ENCODE peak calls at places on chromosomes 11 and 22, in nine cellular contexts. One of them, this sample, is unnamed. For H3K27me3, the result is how much of the 10 kb centered on the place peaks cover.

GRCh38 chr11:19631657-19632325 is 80.8 kb upstream of the NAV2 start:
- DNase-seq in dorsolateral prefrontal cortex: peak
- DNase-seq in suprapubic skin: no peak
- DNase-seq in PC-3: no peak
- DNase-seq in CD4-positive, alpha-beta memory T cell: no peak
- DNase-seq in stomach: no peak
- DNase-seq in hepatocyte: no peak
- DNase-seq in HL-60: no peak
- DNase-seq in heart right ventricle: no peak
- DNase-seq in this sample: no peak

GRCh38 chr22:36940676-36941075 is 27.2 kb downstream of the CSF2RB start:
- DNase-seq in dorsolateral prefrontal cortex: no peak
- DNase-seq in suprapubic skin: peak
- DNase-seq in PC-3: no peak
- DNase-seq in CD4-positive, alpha-beta memory T cell: no peak
- DNase-seq in stomach: no peak
- DNase-seq in hepatocyte: no peak
- DNase-seq in HL-60: no peak
- DNase-seq in heart right ventricle: no peak
- DNase-seq in this sample: no peak

GRCh38 chr11:26827567-26828037 is 105.7 kb upstream of the SLC5A12 start:
- DNase-seq in dorsolateral prefrontal cortex: no peak
- DNase-seq in suprapubic skin: no peak
- DNase-seq in PC-3: no peak
- DNase-seq in CD4-positive, alpha-beta memory T cell: no peak
- DNase-seq in stomach: no peak
- DNase-seq in hepatocyte: no peak
- DNase-seq in HL-60: no peak
- DNase-seq in heart right ventricle: no peak
- DNase-seq in this sample: no peak

GRCh38 chr11:20672575-20672974 is 3.2 kb downstream of the NELL1 start:
- DNase-seq in dorsolateral prefrontal cortex: no peak
- DNase-seq in suprapubic skin: no peak
- DNase-seq in PC-3: peak
- DNase-seq in CD4-positive, alpha-beta memory T cell: no peak
- DNase-seq in stomach: no peak
- DNase-seq in hepatocyte: no peak
- DNase-seq in HL-60: no peak
- DNase-seq in heart right ventricle: no peak
- DNase-seq in this sample: peak

GRCh38 chr22:50454556-50455075 is 20.2 kb downstream of the SBF1 start:
- DNase-seq in dorsolateral prefrontal cortex: no peak
- DNase-seq in suprapubic skin: no peak
- DNase-seq in PC-3: no peak
- DNase-seq in CD4-positive, alpha-beta memory T cell: no peak
- DNase-seq in stomach: no peak
- DNase-seq in hepatocyte: no peak
- DNase-seq in HL-60: no peak
- DNase-seq in heart right ventricle: no peak
- DNase-seq in this sample: no peak

GRCh38 chr11:119144825-119145476 is 3.9 kb upstream of the ABCG4 start:
- DNase-seq in dorsolateral prefrontal cortex: peak
- DNase-seq in suprapubic skin: no peak
- DNase-seq in PC-3: peak
- DNase-seq in CD4-positive, alpha-beta memory T cell: peak
- DNase-seq in stomach: peak
- DNase-seq in hepatocyte: peak
- DNase-seq in HL-60: peak
- DNase-seq in heart right ventricle: peak
- DNase-seq in this sample: peak

GRCh38 chr22:42324991-42325710 is 54.7 kb upstream of the TCF20 start:
- DNase-seq in dorsolateral prefrontal cortex: no peak
- DNase-seq in suprapubic skin: no peak
- DNase-seq in PC-3: no peak
- DNase-seq in CD4-positive, alpha-beta memory T cell: no peak
- DNase-seq in stomach: peak
- DNase-seq in hepatocyte: no peak
- DNase-seq in HL-60: no peak
- DNase-seq in heart right ventricle: no peak
- DNase-seq in this sample: peak

GRCh38 chr11:36149538-36150242 is 139.5 kb downstream of the COMMD9 start:
- DNase-seq in dorsolateral prefrontal cortex: peak
- DNase-seq in suprapubic skin: no peak
- DNase-seq in PC-3: peak
- DNase-seq in CD4-positive, alpha-beta memory T cell: no peak
- DNase-seq in stomach: peak
- DNase-seq in hepatocyte: peak
- DNase-seq in HL-60: peak
- DNase-seq in heart right ventricle: peak
- DNase-seq in this sample: peak

GRCh38 chr22:37397246-37397645 is 30.0 kb downstream of the ELFN2 start:
- DNase-seq in dorsolateral prefrontal cortex: no peak
- DNase-seq in suprapubic skin: no peak
- DNase-seq in PC-3: no peak
- DNase-seq in CD4-positive, alpha-beta memory T cell: no peak
- DNase-seq in stomach: no peak
- DNase-seq in hepatocyte: no peak
- DNase-seq in HL-60: no peak
- DNase-seq in heart right ventricle: no peak
- DNase-seq in this sample: no peak

GRCh38 chr11:133163463-133164419 is 368.6 kb downstream of the OPCML start:
- DNase-seq in dorsolateral prefrontal cortex: no peak
- DNase-seq in suprapubic skin: no peak
- DNase-seq in PC-3: peak
- DNase-seq in CD4-positive, alpha-beta memory T cell: no peak
- DNase-seq in stomach: no peak
- DNase-seq in hepatocyte: peak
- DNase-seq in HL-60: no peak
- DNase-seq in heart right ventricle: peak
- DNase-seq in this sample: peak

GRCh38 chr11:67732045-67732787 is 57.8 kb upstream of the ALDH3B2 start:
- DNase-seq in dorsolateral prefrontal cortex: no peak
- DNase-seq in suprapubic skin: no peak
- DNase-seq in PC-3: peak
- DNase-seq in CD4-positive, alpha-beta memory T cell: peak
- DNase-seq in stomach: no peak
- DNase-seq in hepatocyte: peak
- DNase-seq in HL-60: no peak
- DNase-seq in heart right ventricle: no peak
- DNase-seq in this sample: peak

GRCh38 chr11:69950120-69950519 is 128.0 kb upstream of the ANO1 start:
- DNase-seq in dorsolateral prefrontal cortex: no peak
- DNase-seq in suprapubic skin: no peak
- DNase-seq in PC-3: peak
- DNase-seq in CD4-positive, alpha-beta memory T cell: no peak
- DNase-seq in stomach: no peak
- DNase-seq in hepatocyte: peak
- DNase-seq in HL-60: no peak
- DNase-seq in heart right ventricle: no peak
- DNase-seq in this sample: peak

GRCh38 chr11:46273511-46274205 is 3.8 kb upstream of the CREB3L1 start:
- DNase-seq in dorsolateral prefrontal cortex: no peak
- DNase-seq in suprapubic skin: no peak
- DNase-seq in PC-3: peak
- DNase-seq in CD4-positive, alpha-beta memory T cell: no peak
- DNase-seq in stomach: peak
- DNase-seq in hepatocyte: peak
- DNase-seq in HL-60: no peak
- DNase-seq in heart right ventricle: no peak
- DNase-seq in this sample: no peak

GRCh38 chr22:46651316-46651715 is 31.1 kb downstream of the GRAMD4 start:
- DNase-seq in dorsolateral prefrontal cortex: no peak
- DNase-seq in suprapubic skin: no peak
- DNase-seq in PC-3: no peak
- DNase-seq in CD4-positive, alpha-beta memory T cell: no peak
- DNase-seq in stomach: no peak
- DNase-seq in hepatocyte: no peak
- DNase-seq in HL-60: no peak
- DNase-seq in heart right ventricle: no peak
- DNase-seq in this sample: no peak

GRCh38 chr22:46646531-46647211 is 26.5 kb downstream of the GRAMD4 start:
- DNase-seq in dorsolateral prefrontal cortex: no peak
- DNase-seq in suprapubic skin: no peak
- DNase-seq in PC-3: no peak
- DNase-seq in CD4-positive, alpha-beta memory T cell: no peak
- DNase-seq in stomach: peak
- DNase-seq in hepatocyte: peak
- DNase-seq in HL-60: no peak
- DNase-seq in heart right ventricle: no peak
- DNase-seq in this sample: no peak

GRCh38 chr22:46652081-46652929 is 32.1 kb downstream of the GRAMD4 start:
- DNase-seq in dorsolateral prefrontal cortex: no peak
- DNase-seq in suprapubic skin: no peak
- DNase-seq in PC-3: no peak
- DNase-seq in CD4-positive, alpha-beta memory T cell: no peak
- DNase-seq in stomach: no peak
- DNase-seq in hepatocyte: peak
- DNase-seq in HL-60: no peak
- DNase-seq in heart right ventricle: peak
- DNase-seq in this sample: no peak

GRCh38 chr22:46650078-46650810 is 30.1 kb downstream of the GRAMD4 start:
- DNase-seq in dorsolateral prefrontal cortex: no peak
- DNase-seq in suprapubic skin: no peak
- DNase-seq in PC-3: no peak
- DNase-seq in CD4-positive, alpha-beta memory T cell: no peak
- DNase-seq in stomach: no peak
- DNase-seq in hepatocyte: no peak
- DNase-seq in HL-60: no peak
- DNase-seq in heart right ventricle: no peak
- DNase-seq in this sample: no peak

GRCh38 chr22:46649176-46650077 is 29.2 kb downstream of the GRAMD4 start:
- DNase-seq in dorsolateral prefrontal cortex: no peak
- DNase-seq in suprapubic skin: no peak
- DNase-seq in PC-3: peak
- DNase-seq in CD4-positive, alpha-beta memory T cell: no peak
- DNase-seq in stomach: peak
- DNase-seq in hepatocyte: no peak
- DNase-seq in HL-60: no peak
- DNase-seq in heart right ventricle: peak
- DNase-seq in this sample: no peak
- H3K27ac ChIP-seq in dorsolateral prefrontal cortex: peak
- H3K27ac ChIP-seq in suprapubic skin: peak
- H3K27ac ChIP-seq in PC-3: peak
- H3K27ac ChIP-seq in CD4-positive, alpha-beta memory T cell: no peak
- H3K27ac ChIP-seq in stomach: peak
- H3K27ac ChIP-seq in hepatocyte: peak
- H3K27ac ChIP-seq in HL-60: no peak
- H3K27ac ChIP-seq in heart right ventricle: peak
- H3K27ac ChIP-seq in this sample: no peak

GRCh38 chr22:46149998-46150549 is at the start of gene PPARA:
- DNase-seq in dorsolateral prefrontal cortex: peak
- DNase-seq in suprapubic skin: peak
- DNase-seq in PC-3: peak
- DNase-seq in CD4-positive, alpha-beta memory T cell: peak
- DNase-seq in stomach: peak
- DNase-seq in hepatocyte: peak
- DNase-seq in HL-60: peak
- DNase-seq in heart right ventricle: peak
- DNase-seq in this sample: peak

GRCh38 chr22:46148336-46148735 is 2.0 kb upstream of the PPARA start:
- DNase-seq in dorsolateral prefrontal cortex: no peak
- DNase-seq in suprapubic skin: no peak
- DNase-seq in PC-3: no peak
- DNase-seq in CD4-positive, alpha-beta memory T cell: no peak
- DNase-seq in stomach: no peak
- DNase-seq in hepatocyte: no peak
- DNase-seq in HL-60: no peak
- DNase-seq in heart right ventricle: no peak
- DNase-seq in this sample: no peak

GRCh38 chr22:46148885-46149492 is 1.3 kb upstream of the PPARA start:
- DNase-seq in dorsolateral prefrontal cortex: no peak
- DNase-seq in suprapubic skin: no peak
- DNase-seq in PC-3: no peak
- DNase-seq in CD4-positive, alpha-beta memory T cell: peak
- DNase-seq in stomach: no peak
- DNase-seq in hepatocyte: no peak
- DNase-seq in HL-60: no peak
- DNase-seq in heart right ventricle: no peak
- DNase-seq in this sample: no peak

GRCh38 chr22:46150615-46151423 is 493 bp downstream of the PPARA start:
- DNase-seq in dorsolateral prefrontal cortex: no peak
- DNase-seq in suprapubic skin: peak
- DNase-seq in PC-3: no peak
- DNase-seq in CD4-positive, alpha-beta memory T cell: peak
- DNase-seq in stomach: peak
- DNase-seq in hepatocyte: peak
- DNase-seq in HL-60: no peak
- DNase-seq in heart right ventricle: no peak
- DNase-seq in this sample: no peak

GRCh38 chr22:46149493-46149997 is 781 bp upstream of the PPARA start:
- DNase-seq in dorsolateral prefrontal cortex: peak
- DNase-seq in suprapubic skin: peak
- DNase-seq in PC-3: no peak
- DNase-seq in CD4-positive, alpha-beta memory T cell: peak
- DNase-seq in stomach: peak
- DNase-seq in hepatocyte: peak
- DNase-seq in HL-60: peak
- DNase-seq in heart right ventricle: peak
- DNase-seq in this sample: no peak
- H3K27me3 ChIP-seq in dorsolateral prefrontal cortex: under half
- H3K27me3 ChIP-seq in suprapubic skin: under half
- H3K27me3 ChIP-seq in PC-3: under half
- H3K27me3 ChIP-seq in CD4-positive, alpha-beta memory T cell: under half
- H3K27me3 ChIP-seq in stomach: under half
- H3K27me3 ChIP-seq in hepatocyte: under half
- H3K27me3 ChIP-seq in HL-60: under half
- H3K27me3 ChIP-seq in heart right ventricle: under half
- H3K27me3 ChIP-seq in this sample: under half

DNA sequence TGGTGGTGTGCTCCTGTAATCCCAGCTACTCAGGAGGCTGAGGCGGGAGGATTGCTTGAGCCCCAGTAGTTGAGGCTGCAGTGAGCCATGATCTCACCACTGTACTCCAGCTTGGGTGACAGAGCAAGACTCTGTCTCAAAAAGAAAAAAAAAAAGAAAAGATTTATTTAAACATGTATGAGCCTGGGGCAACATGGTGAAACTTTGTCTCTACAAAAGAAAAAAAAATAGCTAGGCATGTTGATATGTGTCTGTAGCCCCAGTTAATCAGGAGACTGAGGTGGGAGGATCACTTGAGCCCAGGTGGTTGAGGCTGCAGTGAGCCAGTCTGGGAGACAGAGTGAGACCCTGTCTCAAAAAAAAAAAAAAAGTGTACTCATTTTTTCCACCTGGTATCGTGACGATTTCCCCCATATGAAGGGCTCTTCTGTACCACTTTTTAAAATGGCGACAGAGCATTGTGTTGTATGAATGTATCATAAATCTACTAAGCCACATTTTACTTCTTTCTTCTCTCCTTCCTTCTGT is 16.4 kb upstream of the KCTD14 start:
- DNase-seq in dorsolateral prefrontal cortex: no peak
- DNase-seq in suprapubic skin: no peak
- DNase-seq in PC-3: no peak
- DNase-seq in CD4-positive, alpha-beta memory T cell: no peak
- DNase-seq in stomach: no peak
- DNase-seq in hepatocyte: no peak
- DNase-seq in HL-60: no peak
- DNase-seq in heart right ventricle: no peak
- DNase-seq in this sample: no peak
- H3K27ac ChIP-seq in dorsolateral prefrontal cortex: peak
- H3K27ac ChIP-seq in suprapubic skin: no peak
- H3K27ac ChIP-seq in PC-3: peak
- H3K27ac ChIP-seq in CD4-positive, alpha-beta memory T cell: no peak
- H3K27ac ChIP-seq in stomach: peak
- H3K27ac ChIP-seq in hepatocyte: peak
- H3K27ac ChIP-seq in HL-60: peak
- H3K27ac ChIP-seq in heart right ventricle: peak
- H3K27ac ChIP-seq in this sample: peak

GRCh38 chr22:22168941-22169867 is 75.4 kb upstream of the VPREB1 start:
- DNase-seq in dorsolateral prefrontal cortex: no peak
- DNase-seq in suprapubic skin: no peak
- DNase-seq in PC-3: no peak
- DNase-seq in CD4-positive, alpha-beta memory T cell: no peak
- DNase-seq in stomach: no peak
- DNase-seq in hepatocyte: no peak
- DNase-seq in HL-60: no peak
- DNase-seq in heart right ventricle: no peak
- DNase-seq in this sample: no peak
- H3K27me3 ChIP-seq in dorsolateral prefrontal cortex: under half
- H3K27me3 ChIP-seq in suprapubic skin: under half
- H3K27me3 ChIP-seq in PC-3: under half
- H3K27me3 ChIP-seq in CD4-positive, alpha-beta memory T cell: under half
- H3K27me3 ChIP-seq in stomach: half or more
- H3K27me3 ChIP-seq in hepatocyte: half or more
- H3K27me3 ChIP-seq in HL-60: under half
- H3K27me3 ChIP-seq in heart right ventricle: under half
- H3K27me3 ChIP-seq in this sample: under half